ENCODE peak calls at places on chromosomes 12 and 14, in five cellular contexts. X, N, D, E and H are unnamed samples.

GRCh38 chr12:69047990-69048389 is 115.0 kb upstream of the CPM start:
- DNase-seq in X (no peak), N (no peak), D (no peak), E (no peak), H (no peak)

GRCh38 chr14:104827173-104828055 is 26.5 kb downstream of the ZBTB42 start:
- DNase-seq in X (peak; percentile 77), N (no peak), D (peak; percentile 61), E (peak; percentile 93), H (peak; percentile 93)

GRCh38 chr12:112256780-112257179 is 125.5 kb downstream of the HECTD4 start:
- DNase-seq in X (no peak), N (no peak), D (no peak), E (no peak), H (no peak)

GRCh38 chr12:122946690-122947271 is 19.5 kb downstream of the ABCB9 start:
- DNase-seq in X (no peak), N (peak; percentile 99), D (no peak), E (peak; percentile 96), H (peak; percentile 95)

GRCh38 chr14:69880051-69880487 is 853 bp downstream of the SMOC1 start:
- DNase-seq in X (peak; percentile 60), N (no peak), D (no peak), E (no peak), H (no peak)

GRCh38 chr14:105483300-105484068 is 3.2 kb upstream of the CRIP1 start:
- DNase-seq in X (no peak), N (no peak), D (no peak), E (no peak), H (no peak)

GRCh38 chr12:54374555-54375257 is 9.8 kb downstream of the ZNF385A start:
- DNase-seq in X (peak; percentile 41), N (no peak), D (no peak), E (no peak), H (no peak)

GRCh38 chr12:102454808-102455760 is 25.3 kb downstream of the IGF1 start:
- DNase-seq in X (no peak), N (no peak), D (no peak), E (no peak), H (no peak)

GRCh38 chr14:31275731-31276130 is 68.1 kb upstream of the HECTD1 start:
- DNase-seq in X (no peak), N (no peak), D (no peak), E (no peak), H (no peak)

GRCh38 chr12:131493068-131493826 is 217.6 kb upstream of the SFSWAP start:
- DNase-seq in X (no peak), N (no peak), D (no peak), E (peak; percentile 12), H (no peak)

GRCh38 chr12:94832780-94833760 is 170.4 kb downstream of the NDUFA12 start:
- DNase-seq in X (peak; percentile 92), N (peak; percentile 44), D (no peak), E (no peak), H (no peak)

GRCh38 chr12:113162102-113163029 is 12.8 kb downstream of the CFAP73 start:
- DNase-seq in X (peak; percentile 31), N (no peak), D (no peak), E (no peak), H (no peak)

GRCh38 chr12:104788848-104789271 is 169.2 kb downstream of the SLC41A2 start:
- DNase-seq in X (peak; percentile 70), N (no peak), D (no peak), E (no peak), H (no peak)

GRCh38 chr12:120064054-120064940 is 52.3 kb downstream of the RAB35 start:
- DNase-seq in X (no peak), N (no peak), D (no peak), E (no peak), H (no peak)

GRCh38 chr12:124191024-124191359 is 103.9 kb upstream of the RFLNA start:
- DNase-seq in X (peak; percentile 67), N (no peak), D (no peak), E (no peak), H (no peak)

GRCh38 chr14:104382361-104383087 is 197.0 kb upstream of the C14orf180 start:
- DNase-seq in X (no peak), N (no peak), D (no peak), E (no peak), H (no peak)

GRCh38 chr14:73719361-73719760 is 5.2 kb upstream of the PNMA1 start:
- DNase-seq in X (no peak), N (no peak), D (no peak), E (no peak), H (no peak)

GRCh38 chr12:42763682-42764081 is 174.1 kb upstream of the PRICKLE1 start:
- DNase-seq in X (no peak), N (no peak), D (no peak), E (no peak), H (no peak)

GRCh38 chr14:100306506-100307214 is 416 bp upstream of the SLC25A29 start:
- DNase-seq in X (peak; percentile 96), N (peak; percentile 41), D (peak; percentile 84), E (peak; percentile 87), H (peak; percentile 99)

GRCh38 chr12:80509781-80510556 is 65.9 kb downstream of the PTPRQ start:
- DNase-seq in X (peak; percentile 21), N (no peak), D (no peak), E (no peak), H (no peak)

GRCh38 chr14:52012635-52013034 is 23.3 kb downstream of the RTRAF start:
- DNase-seq in X (peak; percentile 14), N (no peak), D (no peak), E (no peak), H (no peak)

GRCh38 chr12:43208627-43209026 is 343.4 kb downstream of the ADAMTS20 start:
- DNase-seq in X (no peak), N (peak; percentile 64), D (no peak), E (no peak), H (no peak)

GRCh38 chr14:50099335-50099734 is 17.0 kb downstream of the VCPKMT start:
- DNase-seq in X (no peak), N (no peak), D (no peak), E (no peak), H (no peak)

GRCh38 chr14:33271216-33271615 is 332.5 kb downstream of the NPAS3 start:
- DNase-seq in X (no peak), N (no peak), D (no peak), E (no peak), H (no peak)

GRCh38 chr12:48194780-48195179 is 8.3 kb downstream of the OR10AD1 start:
- DNase-seq in X (no peak), N (no peak), D (no peak), E (no peak), H (no peak)

GRCh38 chr12:55935742-55936151 is 4.8 kb downstream of the DGKA start:
- DNase-seq in X (no peak), N (no peak), D (no peak), E (no peak), H (no peak)

GRCh38 chr14:82432531-82432930 is 898.9 kb upstream of the SEL1L start:
- DNase-seq in X (no peak), N (no peak), D (no peak), E (no peak), H (no peak)

GRCh38 chr12:131710464-131711457 is at the start of gene SFSWAP:
- DNase-seq in X (peak; percentile 45), N (no peak), D (peak; percentile 66), E (peak; percentile 81), H (peak; percentile 62)

GRCh38 chr12:29838768-29839167 is 55.0 kb upstream of the TMTC1 start:
- DNase-seq in X (no peak), N (no peak), D (no peak), E (no peak), H (no peak)

GRCh38 chr14:94307410-94307992 is 14.4 kb upstream of the SERPINA10 start:
- DNase-seq in X (peak; percentile 29), N (no peak), D (no peak), E (no peak), H (no peak)

GRCh38 chr14:55807536-55807935 is 227.5 kb downstream of the KTN1 start:
- DNase-seq in X (no peak), N (no peak), D (no peak), E (no peak), H (no peak)

GRCh38 chr12:6310771-6311610 is 509 bp downstream of the PLEKHG6 start:
- DNase-seq in X (no peak), N (no peak), D (no peak), E (no peak), H (peak; percentile 5)

GRCh38 chr14:90062852-90063539 is 1.2 kb downstream of the KCNK13 start:
- DNase-seq in X (no peak), N (no peak), D (no peak), E (no peak), H (no peak)

GRCh38 chr12:56590237-56590830 is 39.8 kb downstream of the BAZ2A start:
- DNase-seq in X (peak; percentile 32), N (no peak), D (no peak), E (no peak), H (no peak)

GRCh38 chr12:42162198-42162597 is 17.5 kb upstream of the GXYLT1 start:
- DNase-seq in X (no peak), N (no peak), D (no peak), E (no peak), H (no peak)

GRCh38 chr12:9319044-9319841 is 111.0 kb upstream of the PZP start:
- DNase-seq in X (no peak), N (no peak), D (no peak), E (no peak), H (no peak)

GRCh38 chr12:122807651-122808050 is 27.6 kb upstream of the HIP1R start:
- DNase-seq in X (no peak), N (no peak), D (no peak), E (no peak), H (no peak)

GRCh38 chr12:740921-741320 is 11.5 kb upstream of the WNK1 start:
- DNase-seq in X (no peak), N (no peak), D (no peak), E (no peak), H (no peak)

GRCh38 chr12:66726531-66726930 is 47.7 kb upstream of the GRIP1 start:
- DNase-seq in X (no peak), N (no peak), D (no peak), E (no peak), H (no peak)